ENCODE peak calls at places on chromosomes 11 and 22, in nine cellular contexts. One of them, this sample, is unnamed.

GRCh38 chr11:65861533-65862183 is 1.4 kb downstream of the MUS81 start:
- DNase-seq in HFF-Myc: no peak
- DNase-seq in GM20000: no peak
- DNase-seq in brain microvascular endothelial cell: no peak
- DNase-seq in activated CD8-positive, alpha-beta T cell treated with anti-CD3 and anti-CD28 coated beads, Interleukin-2, amount 10 ng/mL, durations not matched to agents 7 days and 5 days: no peak
- DNase-seq in neural progenitor cell: peak
- DNase-seq in effector CD4-positive, alpha-beta T cell: no peak
- DNase-seq in occipital lobe: no peak
- DNase-seq in stimulated activated CD8-positive, alpha-beta memory T cell treated with anti-CD3 and anti-CD28 coated beads, Interleukin-7, amount 100 ng/mL, for 1 hour: no peak
- DNase-seq in this sample: peak

GRCh38 chr11:12674571-12674935 is 332 bp downstream of the TEAD1 start:
- DNase-seq in brain microvascular endothelial cell: no peak
- DNase-seq in occipital lobe: no peak
- DNase-seq in stimulated activated CD8-positive, alpha-beta memory T cell treated with anti-CD3 and anti-CD28 coated beads, Interleukin-7, amount 100 ng/mL, for 1 hour: no peak
- DNase-seq in neural progenitor cell: no peak
- DNase-seq in GM20000: peak
- DNase-seq in HFF-Myc: no peak
- DNase-seq in activated CD8-positive, alpha-beta T cell treated with anti-CD3 and anti-CD28 coated beads, Interleukin-2, amount 10 ng/mL, durations not matched to agents 7 days and 5 days: no peak
- DNase-seq in effector CD4-positive, alpha-beta T cell: no peak
- DNase-seq in this sample: no peak

GRCh38 chr22:40157546-40157945 is 20.2 kb upstream of the TNRC6B start:
- DNase-seq in occipital lobe: no peak
- DNase-seq in GM20000: no peak
- DNase-seq in activated CD8-positive, alpha-beta T cell treated with anti-CD3 and anti-CD28 coated beads, Interleukin-2, amount 10 ng/mL, durations not matched to agents 7 days and 5 days: no peak
- DNase-seq in stimulated activated CD8-positive, alpha-beta memory T cell treated with anti-CD3 and anti-CD28 coated beads, Interleukin-7, amount 100 ng/mL, for 1 hour: no peak
- DNase-seq in HFF-Myc: no peak
- DNase-seq in brain microvascular endothelial cell: no peak
- DNase-seq in neural progenitor cell: no peak
- DNase-seq in effector CD4-positive, alpha-beta T cell: no peak
- DNase-seq in this sample: no peak

GRCh38 chr22:37228106-37229011 is 15.7 kb downstream of the RAC2 start:
- DNase-seq in GM20000: no peak
- DNase-seq in neural progenitor cell: no peak
- DNase-seq in occipital lobe: no peak
- DNase-seq in HFF-Myc: no peak
- DNase-seq in stimulated activated CD8-positive, alpha-beta memory T cell treated with anti-CD3 and anti-CD28 coated beads, Interleukin-7, amount 100 ng/mL, for 1 hour: no peak
- DNase-seq in brain microvascular endothelial cell: no peak
- DNase-seq in activated CD8-positive, alpha-beta T cell treated with anti-CD3 and anti-CD28 coated beads, Interleukin-2, amount 10 ng/mL, durations not matched to agents 7 days and 5 days: peak
- DNase-seq in effector CD4-positive, alpha-beta T cell: peak
- DNase-seq in this sample: no peak

GRCh38 chr11:106238704-106239360 is 161.4 kb downstream of the AASDHPPT start:
- DNase-seq in stimulated activated CD8-positive, alpha-beta memory T cell treated with anti-CD3 and anti-CD28 coated beads, Interleukin-7, amount 100 ng/mL, for 1 hour: no peak
- DNase-seq in effector CD4-positive, alpha-beta T cell: no peak
- DNase-seq in GM20000: no peak
- DNase-seq in occipital lobe: no peak
- DNase-seq in HFF-Myc: no peak
- DNase-seq in neural progenitor cell: peak
- DNase-seq in activated CD8-positive, alpha-beta T cell treated with anti-CD3 and anti-CD28 coated beads, Interleukin-2, amount 10 ng/mL, durations not matched to agents 7 days and 5 days: no peak
- DNase-seq in brain microvascular endothelial cell: no peak
- DNase-seq in this sample: no peak

GRCh38 chr11:46895821-46896220 is 22.5 kb downstream of the LRP4 start:
- DNase-seq in HFF-Myc: no peak
- DNase-seq in occipital lobe: peak
- DNase-seq in activated CD8-positive, alpha-beta T cell treated with anti-CD3 and anti-CD28 coated beads, Interleukin-2, amount 10 ng/mL, durations not matched to agents 7 days and 5 days: no peak
- DNase-seq in brain microvascular endothelial cell: no peak
- DNase-seq in stimulated activated CD8-positive, alpha-beta memory T cell treated with anti-CD3 and anti-CD28 coated beads, Interleukin-7, amount 100 ng/mL, for 1 hour: no peak
- DNase-seq in GM20000: no peak
- DNase-seq in neural progenitor cell: no peak
- DNase-seq in effector CD4-positive, alpha-beta T cell: no peak
- DNase-seq in this sample: no peak

GRCh38 chr22:36911887-36912661 is 1.4 kb upstream of the CSF2RB start:
- DNase-seq in HFF-Myc: no peak
- DNase-seq in activated CD8-positive, alpha-beta T cell treated with anti-CD3 and anti-CD28 coated beads, Interleukin-2, amount 10 ng/mL, durations not matched to agents 7 days and 5 days: no peak
- DNase-seq in stimulated activated CD8-positive, alpha-beta memory T cell treated with anti-CD3 and anti-CD28 coated beads, Interleukin-7, amount 100 ng/mL, for 1 hour: no peak
- DNase-seq in neural progenitor cell: no peak
- DNase-seq in GM20000: no peak
- DNase-seq in brain microvascular endothelial cell: no peak
- DNase-seq in effector CD4-positive, alpha-beta T cell: no peak
- DNase-seq in occipital lobe: no peak
- DNase-seq in this sample: peak

GRCh38 chr11:8071616-8072581 is 9.1 kb upstream of the TUB start:
- DNase-seq in effector CD4-positive, alpha-beta T cell: no peak
- DNase-seq in occipital lobe: no peak
- DNase-seq in neural progenitor cell: peak
- DNase-seq in HFF-Myc: no peak
- DNase-seq in stimulated activated CD8-positive, alpha-beta memory T cell treated with anti-CD3 and anti-CD28 coated beads, Interleukin-7, amount 100 ng/mL, for 1 hour: no peak
- DNase-seq in GM20000: no peak
- DNase-seq in brain microvascular endothelial cell: no peak
- DNase-seq in activated CD8-positive, alpha-beta T cell treated with anti-CD3 and anti-CD28 coated beads, Interleukin-2, amount 10 ng/mL, durations not matched to agents 7 days and 5 days: no peak
- DNase-seq in this sample: no peak

GRCh38 chr11:68325183-68325893 is 12.9 kb downstream of the LRP5 start:
- DNase-seq in neural progenitor cell: peak
- DNase-seq in HFF-Myc: no peak
- DNase-seq in occipital lobe: no peak
- DNase-seq in brain microvascular endothelial cell: no peak
- DNase-seq in effector CD4-positive, alpha-beta T cell: no peak
- DNase-seq in activated CD8-positive, alpha-beta T cell treated with anti-CD3 and anti-CD28 coated beads, Interleukin-2, amount 10 ng/mL, durations not matched to agents 7 days and 5 days: no peak
- DNase-seq in stimulated activated CD8-positive, alpha-beta memory T cell treated with anti-CD3 and anti-CD28 coated beads, Interleukin-7, amount 100 ng/mL, for 1 hour: no peak
- DNase-seq in GM20000: no peak
- DNase-seq in this sample: no peak

GRCh38 chr22:28882545-28882877 is 861 bp upstream of the ZNRF3 start:
- DNase-seq in occipital lobe: no peak
- DNase-seq in activated CD8-positive, alpha-beta T cell treated with anti-CD3 and anti-CD28 coated beads, Interleukin-2, amount 10 ng/mL, durations not matched to agents 7 days and 5 days: no peak
- DNase-seq in HFF-Myc: no peak
- DNase-seq in neural progenitor cell: no peak
- DNase-seq in brain microvascular endothelial cell: no peak
- DNase-seq in GM20000: no peak
- DNase-seq in effector CD4-positive, alpha-beta T cell: peak
- DNase-seq in stimulated activated CD8-positive, alpha-beta memory T cell treated with anti-CD3 and anti-CD28 coated beads, Interleukin-7, amount 100 ng/mL, for 1 hour: no peak
- DNase-seq in this sample: no peak

GRCh38 chr11:75342231-75342918 is 9.1 kb downstream of the ARRB1 start:
- DNase-seq in brain microvascular endothelial cell: no peak
- DNase-seq in stimulated activated CD8-positive, alpha-beta memory T cell treated with anti-CD3 and anti-CD28 coated beads, Interleukin-7, amount 100 ng/mL, for 1 hour: no peak
- DNase-seq in activated CD8-positive, alpha-beta T cell treated with anti-CD3 and anti-CD28 coated beads, Interleukin-2, amount 10 ng/mL, durations not matched to agents 7 days and 5 days: no peak
- DNase-seq in neural progenitor cell: no peak
- DNase-seq in HFF-Myc: no peak
- DNase-seq in effector CD4-positive, alpha-beta T cell: no peak
- DNase-seq in occipital lobe: no peak
- DNase-seq in GM20000: no peak
- DNase-seq in this sample: no peak

GRCh38 chr22:24592144-24592845 is 578 bp downstream of the LRRC75B start:
- DNase-seq in brain microvascular endothelial cell: no peak
- DNase-seq in stimulated activated CD8-positive, alpha-beta memory T cell treated with anti-CD3 and anti-CD28 coated beads, Interleukin-7, amount 100 ng/mL, for 1 hour: no peak
- DNase-seq in occipital lobe: no peak
- DNase-seq in effector CD4-positive, alpha-beta T cell: no peak
- DNase-seq in neural progenitor cell: peak
- DNase-seq in activated CD8-positive, alpha-beta T cell treated with anti-CD3 and anti-CD28 coated beads, Interleukin-2, amount 10 ng/mL, durations not matched to agents 7 days and 5 days: no peak
- DNase-seq in GM20000: peak
- DNase-seq in HFF-Myc: no peak
- DNase-seq in this sample: no peak

GRCh38 chr11:81039916-81040530 is 1599.2 kb upstream of the TENM4 start:
- DNase-seq in HFF-Myc: no peak
- DNase-seq in neural progenitor cell: no peak
- DNase-seq in occipital lobe: no peak
- DNase-seq in effector CD4-positive, alpha-beta T cell: no peak
- DNase-seq in activated CD8-positive, alpha-beta T cell treated with anti-CD3 and anti-CD28 coated beads, Interleukin-2, amount 10 ng/mL, durations not matched to agents 7 days and 5 days: no peak
- DNase-seq in GM20000: no peak
- DNase-seq in stimulated activated CD8-positive, alpha-beta memory T cell treated with anti-CD3 and anti-CD28 coated beads, Interleukin-7, amount 100 ng/mL, for 1 hour: no peak
- DNase-seq in brain microvascular endothelial cell: no peak
- DNase-seq in this sample: no peak

GRCh38 chr11:1401656-1402221 is 12.0 kb downstream of the BRSK2 start:
- DNase-seq in GM20000: peak
- DNase-seq in stimulated activated CD8-positive, alpha-beta memory T cell treated with anti-CD3 and anti-CD28 coated beads, Interleukin-7, amount 100 ng/mL, for 1 hour: no peak
- DNase-seq in effector CD4-positive, alpha-beta T cell: peak
- DNase-seq in activated CD8-positive, alpha-beta T cell treated with anti-CD3 and anti-CD28 coated beads, Interleukin-2, amount 10 ng/mL, durations not matched to agents 7 days and 5 days: peak
- DNase-seq in neural progenitor cell: peak
- DNase-seq in brain microvascular endothelial cell: peak
- DNase-seq in occipital lobe: peak
- DNase-seq in HFF-Myc: peak
- DNase-seq in this sample: peak

GRCh38 chr11:115924744-115925567 is 420.7 kb upstream of the CADM1 start:
- DNase-seq in neural progenitor cell: no peak
- DNase-seq in activated CD8-positive, alpha-beta T cell treated with anti-CD3 and anti-CD28 coated beads, Interleukin-2, amount 10 ng/mL, durations not matched to agents 7 days and 5 days: no peak
- DNase-seq in stimulated activated CD8-positive, alpha-beta memory T cell treated with anti-CD3 and anti-CD28 coated beads, Interleukin-7, amount 100 ng/mL, for 1 hour: no peak
- DNase-seq in occipital lobe: no peak
- DNase-seq in effector CD4-positive, alpha-beta T cell: no peak
- DNase-seq in GM20000: peak
- DNase-seq in brain microvascular endothelial cell: no peak
- DNase-seq in HFF-Myc: no peak
- DNase-seq in this sample: no peak

GRCh38 chr11:78202733-78203167 is 14.0 kb downstream of the USP35 start:
- DNase-seq in GM20000: no peak
- DNase-seq in neural progenitor cell: no peak
- DNase-seq in stimulated activated CD8-positive, alpha-beta memory T cell treated with anti-CD3 and anti-CD28 coated beads, Interleukin-7, amount 100 ng/mL, for 1 hour: peak
- DNase-seq in brain microvascular endothelial cell: no peak
- DNase-seq in effector CD4-positive, alpha-beta T cell: peak
- DNase-seq in occipital lobe: no peak
- DNase-seq in activated CD8-positive, alpha-beta T cell treated with anti-CD3 and anti-CD28 coated beads, Interleukin-2, amount 10 ng/mL, durations not matched to agents 7 days and 5 days: peak
- DNase-seq in HFF-Myc: no peak
- DNase-seq in this sample: no peak

GRCh38 chr22:43042101-43042780 is 27.3 kb upstream of the PACSIN2 start:
- DNase-seq in GM20000: no peak
- DNase-seq in neural progenitor cell: peak
- DNase-seq in stimulated activated CD8-positive, alpha-beta memory T cell treated with anti-CD3 and anti-CD28 coated beads, Interleukin-7, amount 100 ng/mL, for 1 hour: no peak
- DNase-seq in activated CD8-positive, alpha-beta T cell treated with anti-CD3 and anti-CD28 coated beads, Interleukin-2, amount 10 ng/mL, durations not matched to agents 7 days and 5 days: no peak
- DNase-seq in brain microvascular endothelial cell: no peak
- DNase-seq in effector CD4-positive, alpha-beta T cell: no peak
- DNase-seq in occipital lobe: no peak
- DNase-seq in HFF-Myc: no peak
- DNase-seq in this sample: no peak

GRCh38 chr11:95717314-95717713 is 72.3 kb downstream of the FAM76B start:
- DNase-seq in neural progenitor cell: no peak
- DNase-seq in effector CD4-positive, alpha-beta T cell: no peak
- DNase-seq in HFF-Myc: no peak
- DNase-seq in GM20000: no peak
- DNase-seq in brain microvascular endothelial cell: no peak
- DNase-seq in occipital lobe: no peak
- DNase-seq in activated CD8-positive, alpha-beta T cell treated with anti-CD3 and anti-CD28 coated beads, Interleukin-2, amount 10 ng/mL, durations not matched to agents 7 days and 5 days: no peak
- DNase-seq in stimulated activated CD8-positive, alpha-beta memory T cell treated with anti-CD3 and anti-CD28 coated beads, Interleukin-7, amount 100 ng/mL, for 1 hour: no peak
- DNase-seq in this sample: no peak

GRCh38 chr11:14611939-14612338 is 31.7 kb upstream of the PDE3B start:
- DNase-seq in brain microvascular endothelial cell: no peak
- DNase-seq in effector CD4-positive, alpha-beta T cell: no peak
- DNase-seq in HFF-Myc: no peak
- DNase-seq in neural progenitor cell: no peak
- DNase-seq in GM20000: no peak
- DNase-seq in occipital lobe: no peak
- DNase-seq in stimulated activated CD8-positive, alpha-beta memory T cell treated with anti-CD3 and anti-CD28 coated beads, Interleukin-7, amount 100 ng/mL, for 1 hour: no peak
- DNase-seq in activated CD8-positive, alpha-beta T cell treated with anti-CD3 and anti-CD28 coated beads, Interleukin-2, amount 10 ng/mL, durations not matched to agents 7 days and 5 days: no peak
- DNase-seq in this sample: no peak

GRCh38 chr22:41280065-41280464 is 5.9 kb downstream of the RANGAP1 start:
- DNase-seq in GM20000: no peak
- DNase-seq in neural progenitor cell: no peak
- DNase-seq in HFF-Myc: no peak
- DNase-seq in effector CD4-positive, alpha-beta T cell: no peak
- DNase-seq in brain microvascular endothelial cell: no peak
- DNase-seq in activated CD8-positive, alpha-beta T cell treated with anti-CD3 and anti-CD28 coated beads, Interleukin-2, amount 10 ng/mL, durations not matched to agents 7 days and 5 days: no peak
- DNase-seq in occipital lobe: no peak
- DNase-seq in stimulated activated CD8-positive, alpha-beta memory T cell treated with anti-CD3 and anti-CD28 coated beads, Interleukin-7, amount 100 ng/mL, for 1 hour: no peak
- DNase-seq in this sample: no peak

GRCh38 chr11:99773646-99774045 is 752.9 kb downstream of the CNTN5 start:
- DNase-seq in neural progenitor cell: no peak
- DNase-seq in activated CD8-positive, alpha-beta T cell treated with anti-CD3 and anti-CD28 coated beads, Interleukin-2, amount 10 ng/mL, durations not matched to agents 7 days and 5 days: no peak
- DNase-seq in brain microvascular endothelial cell: peak
- DNase-seq in GM20000: no peak
- DNase-seq in HFF-Myc: no peak
- DNase-seq in stimulated activated CD8-positive, alpha-beta memory T cell treated with anti-CD3 and anti-CD28 coated beads, Interleukin-7, amount 100 ng/mL, for 1 hour: no peak
- DNase-seq in effector CD4-positive, alpha-beta T cell: no peak
- DNase-seq in occipital lobe: no peak
- DNase-seq in this sample: no peak

GRCh38 chr11:876550-876949 is 33.9 kb downstream of the TSPAN4 start:
- DNase-seq in HFF-Myc: no peak
- DNase-seq in occipital lobe: peak
- DNase-seq in activated CD8-positive, alpha-beta T cell treated with anti-CD3 and anti-CD28 coated beads, Interleukin-2, amount 10 ng/mL, durations not matched to agents 7 days and 5 days: no peak
- DNase-seq in neural progenitor cell: no peak
- DNase-seq in stimulated activated CD8-positive, alpha-beta memory T cell treated with anti-CD3 and anti-CD28 coated beads, Interleukin-7, amount 100 ng/mL, for 1 hour: no peak
- DNase-seq in effector CD4-positive, alpha-beta T cell: no peak
- DNase-seq in brain microvascular endothelial cell: no peak
- DNase-seq in GM20000: no peak
- DNase-seq in this sample: no peak

GRCh38 chr22:20243545-20244249 is 24.4 kb downstream of the RTN4R start:
- DNase-seq in effector CD4-positive, alpha-beta T cell: peak
- DNase-seq in occipital lobe: peak
- DNase-seq in neural progenitor cell: no peak
- DNase-seq in GM20000: peak
- DNase-seq in activated CD8-positive, alpha-beta T cell treated with anti-CD3 and anti-CD28 coated beads, Interleukin-2, amount 10 ng/mL, durations not matched to agents 7 days and 5 days: peak
- DNase-seq in HFF-Myc: no peak
- DNase-seq in brain microvascular endothelial cell: peak
- DNase-seq in stimulated activated CD8-positive, alpha-beta memory T cell treated with anti-CD3 and anti-CD28 coated beads, Interleukin-7, amount 100 ng/mL, for 1 hour: peak
- DNase-seq in this sample: no peak

GRCh38 chr11:61596990-61597389 is 16.1 kb upstream of the SYT7 start:
- DNase-seq in stimulated activated CD8-positive, alpha-beta memory T cell treated with anti-CD3 and anti-CD28 coated beads, Interleukin-7, amount 100 ng/mL, for 1 hour: no peak
- DNase-seq in GM20000: no peak
- DNase-seq in occipital lobe: no peak
- DNase-seq in brain microvascular endothelial cell: no peak
- DNase-seq in HFF-Myc: no peak
- DNase-seq in effector CD4-positive, alpha-beta T cell: no peak
- DNase-seq in activated CD8-positive, alpha-beta T cell treated with anti-CD3 and anti-CD28 coated beads, Interleukin-2, amount 10 ng/mL, durations not matched to agents 7 days and 5 days: no peak
- DNase-seq in neural progenitor cell: no peak
- DNase-seq in this sample: no peak

GRCh38 chr22:47213571-47214230 is 451.3 kb downstream of the TBC1D22A start:
- DNase-seq in brain microvascular endothelial cell: no peak
- DNase-seq in activated CD8-positive, alpha-beta T cell treated with anti-CD3 and anti-CD28 coated beads, Interleukin-2, amount 10 ng/mL, durations not matched to agents 7 days and 5 days: peak
- DNase-seq in effector CD4-positive, alpha-beta T cell: peak
- DNase-seq in stimulated activated CD8-positive, alpha-beta memory T cell treated with anti-CD3 and anti-CD28 coated beads, Interleukin-7, amount 100 ng/mL, for 1 hour: no peak
- DNase-seq in HFF-Myc: no peak
- DNase-seq in GM20000: peak
- DNase-seq in occipital lobe: no peak
- DNase-seq in neural progenitor cell: peak
- DNase-seq in this sample: peak

This sample was measured in HAP-1.